ENCODE peak calls at places on chromosome 2, in ten cellular contexts. M is H1, C is stomach, P is GM12891, U is transverse colon, N is spleen, S is HepG2, F is K562, L is GM23338, B is HL-60. Z is an unnamed sample.

GRCh38 chr2:101983928-101984327 is 7.8 kb upstream of the IL1R2 start:
- DNase-seq in S (peak), B (no peak), L (no peak), M (no peak), C (no peak), P (no peak), F (no peak), N (no peak), U (no peak), Z (no peak)

GRCh38 chr2:133574620-133575019 is 6.4 kb upstream of the NCKAP5 start:
- DNase-seq in C (no peak), U (no peak), F (no peak), S (no peak), B (no peak), L (no peak), P (no peak), M (no peak), N (no peak), Z (no peak)

GRCh38 chr2:207133862-207134519 is 31.8 kb downstream of the KLF7 start:
- DNase-seq in L (peak), F (no peak), N (no peak), C (no peak), S (no peak), M (no peak), B (peak), P (no peak), U (peak), Z (peak)

GRCh38 chr2:54041135-54041534 is 70.3 kb upstream of the PSME4 start:
- DNase-seq in L (no peak), C (no peak), F (no peak), P (no peak), S (no peak), U (no peak), N (peak), B (no peak), M (no peak), Z (no peak)

GRCh38 chr2:225995788-225996476 is 596.4 kb downstream of the NYAP2 start:
- DNase-seq in N (no peak), U (no peak), P (no peak), B (no peak), S (no peak), M (no peak), F (no peak), C (no peak), L (no peak), Z (no peak)

GRCh38 chr2:68463287-68463877 is 3.7 kb downstream of the FBXO48 start:
- DNase-seq in S (peak), F (peak), U (no peak), B (no peak), L (peak), M (no peak), P (no peak), C (no peak), N (no peak), Z (no peak)

GRCh38 chr2:226761195-226761583 is 38.4 kb downstream of the IRS1 start:
- DNase-seq in U (no peak), N (no peak), C (no peak), S (no peak), M (no peak), F (no peak), B (no peak), L (no peak), P (no peak), Z (no peak)

GRCh38 chr2:107576991-107577390 is 249.7 kb upstream of the RGPD4 start:
- DNase-seq in M (no peak), U (no peak), S (no peak), B (no peak), P (no peak), N (no peak), C (no peak), F (no peak), L (no peak), Z (no peak)

GRCh38 chr2:112024246-112024645 is 30.8 kb upstream of the TMEM87B start:
- DNase-seq in M (no peak), P (no peak), B (no peak), C (no peak), L (no peak), S (no peak), F (no peak), U (no peak), N (no peak), Z (no peak)

GRCh38 chr2:134401081-134401497 is 147.2 kb downstream of the MGAT5 start:
- DNase-seq in F (peak), N (no peak), M (no peak), L (no peak), B (no peak), U (no peak), C (no peak), S (no peak), P (no peak), Z (no peak)

GRCh38 chr2:56008661-56009411 is 85.3 kb upstream of the EFEMP1 start:
- DNase-seq in C (no peak), U (peak), M (peak), P (no peak), L (peak), F (no peak), S (no peak), B (no peak), N (no peak), Z (no peak)

GRCh38 chr2:85137131-85137530 is 3.9 kb downstream of the TCF7L1 start:
- DNase-seq in N (no peak), L (no peak), U (no peak), P (no peak), C (no peak), B (no peak), F (no peak), M (no peak), S (no peak), Z (no peak)

GRCh38 chr2:94871226-94872087 is at the start of gene TEKT4:
- DNase-seq in U (no peak), B (no peak), N (peak), S (no peak), F (no peak), L (peak), M (no peak), P (no peak), C (no peak), Z (no peak)

GRCh38 chr2:240236217-240237111 is 96.0 kb upstream of the OTOS start:
- DNase-seq in M (no peak), U (no peak), S (no peak), L (no peak), C (no peak), P (no peak), F (no peak), N (peak), B (no peak), Z (no peak)

GRCh38 chr2:204282081-204282480 is 263.2 kb upstream of the PARD3B start:
- DNase-seq in M (no peak), U (no peak), P (no peak), C (no peak), N (no peak), L (no peak), B (no peak), S (no peak), F (no peak), Z (no peak)

GRCh38 chr2:233015048-233015645 is 2.1 kb upstream of the NGEF start:
- DNase-seq in B (no peak), F (no peak), U (no peak), L (no peak), N (no peak), P (no peak), S (no peak), C (no peak), M (no peak), Z (peak)

GRCh38 chr2:7767902-7768301 is 850.7 kb downstream of the RNF144A start:
- DNase-seq in U (no peak), C (no peak), N (no peak), B (no peak), P (no peak), M (no peak), L (no peak), S (no peak), F (no peak), Z (no peak)

GRCh38 chr2:38600242-38600891 is 2.4 kb downstream of the HNRNPLL start:
- DNase-seq in F (peak), B (no peak), C (no peak), M (no peak), N (no peak), P (no peak), S (peak), L (peak), U (peak), Z (no peak)

GRCh38 chr2:157784169-157784822 is 91.8 kb downstream of the ACVR1 start:
- DNase-seq in U (peak), N (no peak), L (peak), C (peak), M (no peak), S (no peak), P (no peak), F (no peak), B (no peak), Z (no peak)

GRCh38 chr2:241755166-241755565 is 20.7 kb downstream of the D2HGDH start:
- DNase-seq in B (no peak), N (no peak), S (no peak), L (no peak), F (no peak), M (no peak), P (no peak), C (no peak), U (no peak), Z (no peak)

GRCh38 chr2:48114256-48114655 is 208.0 kb upstream of the FBXO11 start:
- DNase-seq in B (peak), U (peak), N (no peak), M (no peak), C (peak), L (no peak), P (no peak), F (peak), S (peak), Z (no peak)

GRCh38 chr2:120892271-120892966 is 156.8 kb downstream of the GLI2 start:
- DNase-seq in F (no peak), C (no peak), S (no peak), U (no peak), N (no peak), P (no peak), B (no peak), L (no peak), M (no peak), Z (no peak)

GRCh38 chr2:25851740-25852503 is 26.4 kb downstream of the ASXL2 start:
- DNase-seq in P (peak), B (peak), L (peak), U (no peak), C (no peak), F (peak), S (peak), N (no peak), M (no peak), Z (no peak)

DNA sequence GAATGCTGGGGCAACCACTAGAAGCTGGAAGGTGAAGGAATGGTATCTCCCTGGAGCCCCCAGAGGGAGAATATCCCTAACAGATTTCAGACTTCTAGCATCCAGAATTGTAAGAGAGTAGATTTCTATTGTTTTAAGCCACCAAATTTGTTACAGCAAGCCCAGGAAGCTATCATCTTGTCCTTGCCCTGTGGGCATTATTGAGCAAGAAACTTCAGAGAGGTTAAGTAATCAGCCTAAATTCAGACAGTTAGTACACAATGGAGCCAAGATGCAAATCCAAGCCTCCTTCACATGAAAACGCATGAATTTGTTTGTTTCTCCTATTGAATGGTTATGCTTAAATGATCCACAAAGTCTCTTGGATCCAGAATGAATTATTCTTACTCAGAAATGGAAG is 55.3 kb upstream of the TRIB2 start:
- DNase-seq in N (no peak), P (no peak), M (no peak), L (no peak), F (no peak), B (no peak), C (no peak), S (no peak), U (no peak), Z (no peak)
- TF ChIP-seq POLR2AphosphoS5 in N (no peak), P (no peak), M (no peak), L (no peak), F (no peak), B (no peak), C (no peak), S (no peak), U (no peak), Z (no peak)

DNA sequence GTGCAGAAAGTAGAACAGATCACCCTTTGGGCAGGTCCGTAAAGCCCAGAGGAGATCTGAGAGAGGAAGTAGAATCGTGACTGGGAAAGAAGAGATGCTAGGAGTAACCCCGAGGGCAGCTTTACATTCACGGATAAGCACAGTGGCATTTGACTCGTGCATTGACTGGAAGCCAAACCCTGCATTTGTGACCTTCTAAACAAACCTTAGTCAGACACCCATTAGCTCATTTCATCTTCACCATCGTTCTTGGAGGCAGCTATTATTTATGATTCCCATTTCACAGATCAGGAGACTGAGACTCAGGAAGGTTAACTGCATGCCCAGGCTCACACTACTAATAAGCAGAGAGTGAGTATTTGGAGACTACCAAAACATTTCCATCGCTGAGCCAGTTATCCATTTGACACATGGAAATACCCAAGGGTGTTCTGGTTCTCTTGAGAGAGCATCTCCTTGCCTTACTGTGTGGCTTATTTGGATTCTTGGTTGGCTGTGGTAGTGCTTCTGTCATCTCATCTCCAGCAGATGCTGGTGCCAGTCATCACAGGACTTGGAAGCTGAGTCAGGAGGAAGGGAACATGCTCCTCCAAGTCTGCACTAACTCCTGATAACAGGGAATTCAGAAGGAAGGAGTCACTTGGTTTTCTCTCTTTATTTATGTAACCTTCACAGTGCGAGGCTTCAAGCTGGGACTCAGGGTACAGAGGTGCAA is 55.1 kb downstream of the RASGRP3 start:
- DNase-seq in N (no peak), M (no peak), S (no peak), L (no peak), F (no peak), P (no peak), C (no peak), B (no peak), U (no peak), Z (no peak)
- TF ChIP-seq POLR2AphosphoS5 in N (no peak), M (no peak), S (no peak), L (no peak), F (no peak), P (peak), C (no peak), B (no peak), U (no peak), Z (no peak)

DNA sequence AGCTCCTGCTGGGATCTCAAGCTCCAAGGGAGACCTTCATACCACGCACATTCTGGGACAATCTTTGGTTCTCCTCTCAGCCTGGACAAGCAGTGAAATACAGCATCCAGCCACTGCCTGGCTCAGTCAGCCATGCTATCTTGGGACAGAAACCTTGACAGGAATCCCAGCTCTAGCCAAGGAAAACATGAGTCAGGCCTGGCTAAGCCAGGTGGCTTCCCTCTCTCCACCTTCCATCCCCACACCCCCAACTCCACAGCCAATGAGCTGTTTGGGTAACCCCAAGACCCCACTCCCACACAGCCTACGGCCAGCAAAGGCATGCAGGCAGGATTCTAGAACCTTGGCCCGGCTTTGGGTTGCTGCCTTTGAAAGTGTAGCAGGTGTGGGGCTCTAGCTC is 64.9 kb downstream of the MCFD2 start:
- DNase-seq in S (no peak), F (no peak), U (peak), C (peak), M (no peak), B (no peak), L (no peak), P (no peak), N (no peak), Z (no peak)
- TF ChIP-seq POLR2AphosphoS5 in S (no peak), F (no peak), U (peak), C (peak), M (no peak), B (no peak), L (no peak), P (no peak), N (no peak), Z (peak)

DNA sequence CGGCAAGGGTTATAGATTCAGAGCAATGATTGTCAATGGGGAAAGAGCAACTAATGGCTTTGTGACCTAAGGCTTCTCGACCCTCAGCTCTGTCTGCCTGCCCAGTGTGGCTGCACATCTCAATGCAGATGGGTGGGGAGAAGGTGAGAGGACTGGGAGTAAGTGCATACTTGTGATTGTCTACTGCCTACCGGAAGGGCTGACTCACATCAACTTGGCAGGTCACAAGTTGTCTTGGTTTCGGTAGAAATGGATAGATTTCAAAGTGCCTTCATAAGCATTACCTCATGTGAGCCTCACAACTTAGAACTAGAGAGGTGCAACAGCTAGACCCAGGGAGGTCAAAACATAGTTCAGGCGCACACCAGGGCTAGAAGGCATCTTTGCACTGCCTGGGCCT is 29.4 kb downstream of the STAT1 start:
- DNase-seq in P (no peak), S (no peak), B (no peak), N (no peak), F (no peak), C (no peak), L (no peak), M (no peak), U (no peak), Z (no peak)
- TF ChIP-seq POLR2AphosphoS5 in P (peak), S (no peak), B (no peak), N (peak), F (no peak), C (no peak), L (no peak), M (no peak), U (no peak), Z (no peak)

GRCh38 chr2:109437325-109438090 is 176.3 kb downstream of the SEPTIN10 start:
- DNase-seq in C (no peak), L (no peak), B (no peak), P (no peak), M (no peak), F (no peak), N (no peak), S (no peak), U (peak), Z (no peak)

GRCh38 chr2:109434351-109434750 is 179.4 kb downstream of the SEPTIN10 start:
- DNase-seq in U (no peak), B (no peak), P (no peak), C (no peak), N (no peak), S (no peak), F (no peak), L (no peak), M (no peak), Z (no peak)

GRCh38 chr2:109436635-109437225 is 177.0 kb downstream of the SEPTIN10 start:
- DNase-seq in U (no peak), B (no peak), N (no peak), S (no peak), M (no peak), L (no peak), F (no peak), C (no peak), P (no peak), Z (no peak)

GRCh38 chr2:109435066-109435690 is 178.6 kb downstream of the SEPTIN10 start:
- DNase-seq in C (no peak), N (peak), M (no peak), P (no peak), U (no peak), B (no peak), S (no peak), L (no peak), F (no peak), Z (no peak)

GRCh38 chr2:109435866-109436634 is 177.7 kb downstream of the SEPTIN10 start:
- DNase-seq in C (no peak), N (peak), M (no peak), P (no peak), L (no peak), B (no peak), U (no peak), F (no peak), S (no peak), Z (no peak)
- TF ChIP-seq POLR2AphosphoS5 in C (peak), N (no peak), M (no peak), P (no peak), L (no peak), B (no peak), U (peak), F (no peak), S (no peak), Z (peak)

GRCh38 chr2:27621524-27621923 is 7.3 kb downstream of the CCDC121 start:
- DNase-seq in U (no peak), B (no peak), M (no peak), N (no peak), S (no peak), C (no peak), P (no peak), L (peak), F (no peak), Z (no peak)

GRCh38 chr2:27624943-27625342 is 3.9 kb downstream of the CCDC121 start:
- DNase-seq in F (no peak), U (no peak), S (no peak), M (no peak), N (no peak), P (no peak), B (no peak), L (no peak), C (no peak), Z (no peak)

GRCh38 chr2:27627963-27628766 is 647 bp downstream of the CCDC121 start:
- DNase-seq in C (no peak), S (peak), B (peak), N (no peak), U (no peak), L (peak), F (peak), M (no peak), P (peak), Z (no peak)

GRCh38 chr2:27622921-27623384 is 5.9 kb downstream of the CCDC121 start:
- DNase-seq in P (no peak), C (no peak), F (no peak), L (peak), S (no peak), U (no peak), B (no peak), M (no peak), N (no peak), Z (no peak)
- TF ChIP-seq POLR2AphosphoS5 in P (no peak), C (no peak), F (no peak), L (no peak), S (no peak), U (no peak), B (no peak), M (no peak), N (no peak), Z (no peak)

DNA sequence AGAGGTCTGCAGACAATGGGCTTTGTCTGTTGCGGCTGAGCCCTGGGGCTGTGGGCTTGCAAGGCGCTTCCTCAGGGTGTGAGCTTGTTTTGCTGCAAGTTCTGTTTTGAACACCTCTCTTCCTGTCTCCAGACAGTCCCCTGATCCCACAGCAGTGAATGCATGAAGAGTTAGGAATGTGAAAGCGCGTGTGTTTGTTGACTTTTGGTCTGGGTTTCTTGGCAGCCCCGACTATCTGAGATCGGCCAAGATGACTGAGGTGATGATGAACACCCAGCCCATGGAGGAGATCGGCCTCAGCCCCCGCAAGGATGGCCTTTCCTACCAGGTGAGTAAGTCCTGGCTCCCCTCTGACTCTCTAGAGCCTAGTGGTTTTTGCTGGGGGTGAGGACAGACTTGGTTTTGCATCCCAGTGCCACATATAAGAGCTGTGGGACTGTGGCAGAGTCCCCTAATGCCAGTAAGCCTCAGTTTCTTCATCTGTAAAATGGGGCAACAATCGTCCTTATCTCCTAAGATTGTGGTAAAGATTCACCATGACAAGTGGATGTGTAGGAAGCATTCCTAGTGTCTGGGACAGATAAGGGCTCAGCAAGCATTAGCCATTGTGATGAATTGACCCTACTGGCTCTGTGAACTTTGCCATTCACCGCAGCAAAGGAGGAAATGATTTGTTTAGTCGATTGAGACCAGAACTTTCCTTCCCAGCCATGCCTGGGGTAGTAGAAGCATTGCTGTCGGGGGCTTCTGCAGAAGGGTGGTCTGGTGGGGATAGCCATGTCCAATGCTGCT is 3.0 kb downstream of the LBH start:
- DNase-seq in S (peak), B (no peak), P (no peak), M (no peak), N (peak), L (peak), C (peak), F (no peak), U (peak), Z (no peak)
- TF ChIP-seq POLR2AphosphoS5 in S (no peak), B (no peak), P (no peak), M (no peak), N (no peak), L (no peak), C (no peak), F (no peak), U (peak), Z (no peak)